ENCODE peak calls at places on chromosomes 6 and 20, in four cellular contexts. G is mesendoderm, A is AG04450, D is ascending aorta. F is an unnamed sample. For H3K27me3, the result is how much of the 10 kb centered on the place peaks cover.

GRCh38 chr6:32700391-32701040 is 34.1 kb upstream of the HLA-DQB1 start:
- DNase-seq in A (peak), G (peak), D (no peak), F (no peak)

GRCh38 chr6:28211840-28212509 is 13.1 kb upstream of the ZSCAN9 start:
- DNase-seq in A (no peak), G (peak), D (no peak), F (no peak)

GRCh38 chr20:62686869-62687830 is 21.5 kb upstream of the NTSR1 start:
- DNase-seq in G (no peak), A (no peak), D (no peak), F (no peak)

GRCh38 chr6:33160728-33161323 is 31.4 kb downstream of the COL11A2 start:
- DNase-seq in A (peak), D (no peak), G (peak), F (peak)

GRCh38 chr6:56199956-56200355 is 47.4 kb downstream of the COL21A1 start:
- DNase-seq in D (no peak), G (no peak), A (no peak), F (no peak)

GRCh38 chr6:162249907-162250642 is 477.5 kb downstream of the PRKN start:
- DNase-seq in A (no peak), D (no peak), G (no peak), F (no peak)

GRCh38 chr6:141726158-141726557 is 406.6 kb upstream of the GJE1 start:
- DNase-seq in A (no peak), G (peak), D (no peak), F (no peak)

GRCh38 chr6:117165921-117166499 is 99.3 kb upstream of the VGLL2 start:
- DNase-seq in D (no peak), A (no peak), G (peak), F (no peak)

DNA sequence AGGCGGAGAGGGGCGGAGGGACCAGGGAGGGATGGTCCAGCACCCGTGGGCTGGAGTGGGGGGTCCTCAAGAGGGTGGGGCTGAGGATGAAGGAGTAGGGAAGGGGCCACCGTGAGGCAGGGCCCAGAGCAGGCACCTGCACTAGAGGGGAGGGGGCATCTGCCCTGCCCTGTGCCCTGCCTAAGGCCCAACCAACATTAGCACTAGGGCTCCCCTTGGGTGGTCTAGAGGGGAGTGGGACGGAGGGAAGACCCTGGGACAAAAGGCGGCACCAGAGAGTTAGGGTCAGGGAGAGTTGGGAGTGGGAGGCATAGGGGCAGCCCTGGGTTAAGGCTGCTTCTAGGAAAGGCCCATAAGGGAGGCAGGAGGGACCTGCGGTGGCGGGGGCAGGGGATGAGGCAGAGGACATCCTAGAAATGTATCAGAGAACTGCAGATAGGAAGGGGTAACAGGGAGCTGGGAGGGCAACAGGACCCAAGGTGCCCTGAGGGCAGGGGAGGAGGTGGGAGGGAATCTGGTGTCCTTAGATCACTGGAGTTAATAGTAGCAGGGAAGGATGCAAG is 24.5 kb downstream of the HLA-F start:
- DNase-seq in A (no peak), D (no peak), G (peak), F (no peak)
- H3K4me3 ChIP-seq in A (peak), D (peak), G (no peak), F (peak)

DNA sequence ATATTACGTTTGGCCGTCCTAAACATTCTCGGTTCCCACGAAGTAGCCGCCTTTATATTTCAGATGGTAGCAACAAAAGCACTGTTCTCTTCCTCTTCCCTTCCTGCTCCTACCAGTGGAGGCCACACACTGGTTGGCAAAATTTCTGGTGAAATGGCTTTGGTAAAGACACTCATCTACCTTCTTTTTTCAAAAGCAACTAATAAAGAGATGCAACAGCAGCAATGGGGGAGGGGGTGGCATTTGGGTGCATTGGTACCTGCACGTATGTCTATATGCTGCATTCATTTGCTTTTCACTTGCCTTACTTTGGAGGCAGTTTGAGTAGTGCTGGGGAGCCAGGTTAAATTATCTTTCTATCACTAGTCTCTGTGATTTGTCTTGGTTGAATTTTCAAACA is 6.0 kb downstream of the POU3F2 start:
- DNase-seq in D (no peak), A (no peak), G (no peak), F (no peak)
- H3K27me3 ChIP-seq in D (half or more), A (half or more), G (half or more), F (under half)

GRCh38 chr6:95545691-95546090 is 31.6 kb upstream of the MANEA start:
- DNase-seq in G (no peak), A (no peak), D (no peak), F (no peak)

GRCh38 chr6:95543798-95544197 is 33.5 kb upstream of the MANEA start:
- DNase-seq in D (no peak), A (no peak), G (peak), F (no peak)

GRCh38 chr6:95547043-95547442 is 30.3 kb upstream of the MANEA start:
- DNase-seq in D (no peak), A (no peak), G (no peak), F (no peak)

GRCh38 chr6:95545226-95545625 is 32.1 kb upstream of the MANEA start:
- DNase-seq in A (no peak), D (no peak), G (peak), F (no peak)

GRCh38 chr6:95544517-95545225 is 32.7 kb upstream of the MANEA start:
- DNase-seq in A (no peak), D (no peak), G (peak), F (no peak)
- H3K27ac ChIP-seq in A (no peak), D (peak), G (peak), F (peak)

GRCh38 chr6:144202879-144203468 is 52.7 kb downstream of the STX11 start:
- DNase-seq in D (no peak), A (no peak), G (no peak), F (no peak)
- H3K4me3 ChIP-seq in D (no peak), A (no peak), G (no peak), F (no peak)

GRCh38 chr20:37630993-37631392 is 62.8 kb upstream of the CTNNBL1 start:
- DNase-seq in G (no peak), D (no peak), A (no peak), F (no peak)

GRCh38 chr20:37630161-37630560 is 63.7 kb upstream of the CTNNBL1 start:
- DNase-seq in G (no peak), A (no peak), D (no peak), F (no peak)

GRCh38 chr20:37624963-37625362 is 68.9 kb upstream of the CTNNBL1 start:
- DNase-seq in G (no peak), A (no peak), D (no peak), F (no peak)

GRCh38 chr20:37627060-37627766 is 66.6 kb upstream of the CTNNBL1 start:
- DNase-seq in G (peak), A (peak), D (no peak), F (peak)

GRCh38 chr20:37627767-37628130 is 66.1 kb upstream of the CTNNBL1 start:
- DNase-seq in G (no peak), D (no peak), A (no peak), F (no peak)
- H3K27me3 ChIP-seq in G (under half), D (under half), A (under half), F (under half)

GRCh38 chr20:48903705-48904104 is 17.8 kb upstream of the ARFGEF2 start:
- DNase-seq in G (no peak), D (no peak), A (no peak), F (no peak)
- H3K27ac ChIP-seq in G (no peak), D (no peak), A (no peak), F (no peak)

GRCh38 chr20:43514062-43514971 is 6.8 kb downstream of the L3MBTL1 start:
- DNase-seq in G (peak), A (peak), D (peak), F (peak)
- H3K4me3 ChIP-seq in G (peak), A (peak), D (peak), F (peak)

DNA sequence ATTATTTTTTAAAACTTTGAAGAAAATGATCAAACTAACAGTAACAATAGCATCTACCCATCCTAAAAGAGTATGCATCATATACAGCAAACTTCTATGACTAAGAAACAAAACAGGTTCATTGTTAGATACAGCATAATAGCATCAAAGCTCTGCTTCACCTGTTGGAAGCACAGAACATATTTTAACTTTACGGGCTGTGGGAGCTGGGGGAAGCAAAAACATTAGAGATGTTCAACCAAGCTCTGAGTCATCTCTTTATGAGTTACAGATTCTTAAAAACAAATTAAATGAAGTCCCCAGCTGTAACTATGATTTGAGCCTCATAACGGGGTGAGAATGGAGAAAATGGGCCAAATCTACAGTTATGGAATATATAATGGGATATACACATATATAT is 63.4 kb downstream of the SYNE1 start:
- DNase-seq in D (no peak), A (no peak), G (no peak), F (no peak)
- H3K27me3 ChIP-seq in D (under half), A (under half), G (under half), F (under half)

DNA sequence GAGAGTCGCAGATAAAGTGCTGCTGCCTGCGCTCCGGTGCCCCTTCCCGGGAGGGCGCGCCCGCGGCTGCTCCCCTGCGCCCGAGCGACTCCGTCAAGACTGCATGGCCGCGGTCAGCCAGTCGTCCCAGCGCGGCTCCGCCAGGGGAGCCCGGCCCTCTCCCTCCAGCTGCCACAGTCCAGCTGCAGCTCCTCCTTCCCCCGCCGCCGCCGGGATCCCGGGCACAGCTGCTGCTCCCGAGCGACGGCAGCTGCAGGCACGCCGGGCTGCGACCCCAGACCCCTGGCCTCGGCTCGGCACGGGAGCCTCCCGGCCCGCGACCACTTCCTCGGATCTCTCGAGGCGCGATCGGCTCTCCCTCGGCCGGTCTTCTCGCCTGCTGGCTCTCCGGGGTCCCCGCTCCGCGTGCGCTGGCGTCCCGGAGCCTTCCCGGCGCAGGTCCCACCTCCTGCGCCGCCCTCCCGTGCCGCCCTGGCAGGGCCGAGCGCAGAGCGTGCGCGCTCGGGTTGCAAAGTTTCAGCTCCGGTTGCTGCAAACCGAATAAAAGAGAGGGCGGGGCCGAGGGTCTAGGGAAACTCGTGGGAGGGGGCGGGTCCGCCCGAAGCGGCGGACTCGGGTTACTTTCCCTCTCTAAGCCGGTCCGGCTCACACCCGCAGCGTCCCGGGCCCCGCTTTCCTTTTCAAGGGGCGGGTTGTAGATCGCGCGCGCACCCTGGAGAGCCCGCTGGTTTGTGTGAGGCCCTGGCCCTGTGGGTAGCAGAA is at the start of gene CNKSR3:
- DNase-seq in A (peak), G (peak), D (peak), F (peak)
- H3K27ac ChIP-seq in A (peak), G (peak), D (peak), F (peak)

GRCh38 chr20:52103469-52103910 is 88.1 kb downstream of the ZFP64 start:
- DNase-seq in D (no peak), A (no peak), G (peak), F (no peak)
- H3K4me3 ChIP-seq in D (peak), A (peak), G (no peak), F (peak)

F was measured in right cardiac atrium.